ENCODE peak calls at places on chromosomes 12 and 14, in five cellular contexts. K is AG10803, L is fibroblast of lung, E is endodermal cell, Q is A549. F is an unnamed sample.

GRCh38 chr14:24277606-24278321 is 6.4 kb upstream of the RABGGTA start:
- DNase-seq in Q (no peak), K (no peak), E (no peak), L (no peak), F (no peak)

GRCh38 chr14:93136009-93136408 is 20.3 kb upstream of the ITPK1 start:
- DNase-seq in L (no peak), E (no peak), Q (no peak), K (no peak), F (no peak)

GRCh38 chr12:71430756-71431155 is 8.8 kb upstream of the LGR5 start:
- DNase-seq in L (peak; percentile 4), Q (no peak), K (no peak), E (no peak), F (peak; percentile 56)

GRCh38 chr12:107875772-107876171 is 101.3 kb downstream of the ASCL4 start:
- DNase-seq in K (no peak), L (no peak), E (no peak), Q (no peak), F (no peak)

GRCh38 chr14:61282746-61283145 is 1.6 kb upstream of the TMEM30B start:
- DNase-seq in K (no peak), Q (no peak), E (no peak), L (no peak), F (no peak)

GRCh38 chr12:113463746-113464743 is 7.6 kb downstream of the LHX5 start:
- DNase-seq in E (peak; percentile 84), Q (no peak), K (no peak), L (no peak), F (no peak)

GRCh38 chr12:47962198-47962597 is 1.2 kb upstream of the TMEM106C start:
- DNase-seq in K (no peak), E (no peak), L (no peak), Q (no peak), F (no peak)

GRCh38 chr14:94601961-94602391 is 10.2 kb upstream of the SERPINA3 start:
- DNase-seq in E (peak; percentile 64), L (peak; percentile 96), Q (peak; percentile 49), K (peak; percentile 89), F (peak; percentile 97)

GRCh38 chr14:55446127-55446736 is 5.8 kb upstream of the TBPL2 start:
- DNase-seq in E (peak; percentile 90), Q (peak; percentile 61), K (peak; percentile 72), L (peak; percentile 74), F (peak; percentile 88)

GRCh38 chr12:47883663-47884195 is 21.1 kb downstream of the VDR start:
- DNase-seq in K (no peak), Q (no peak), E (no peak), L (no peak), F (no peak)

GRCh38 chr12:95218164-95218851 is 701 bp downstream of the VEZT start:
- DNase-seq in Q (peak; percentile 59), K (peak; percentile 72), E (no peak), L (peak; percentile 63), F (peak; percentile 70)

GRCh38 chr12:126093911-126094310 is 1028.7 kb downstream of the AACS start:
- DNase-seq in Q (no peak), L (peak; percentile 46), K (no peak), E (peak; percentile 87), F (no peak)

GRCh38 chr14:54686219-54686870 is 119.4 kb downstream of the SAMD4A start:
- DNase-seq in L (peak; percentile 95), K (peak; percentile 91), Q (no peak), E (no peak), F (peak; percentile 90)

GRCh38 chr14:100850841-100851585 is 25.1 kb downstream of the MEG3 start:
- DNase-seq in L (no peak), Q (peak; percentile 69), K (no peak), E (peak; percentile 93), F (no peak)

GRCh38 chr14:100472094-100472455 is 115.1 kb downstream of the BEGAIN start:
- DNase-seq in E (no peak), L (no peak), Q (no peak), K (no peak), F (no peak)

GRCh38 chr14:92719890-92720323 is 28.5 kb downstream of the LGMN start:
- DNase-seq in K (peak; percentile 37), E (no peak), Q (no peak), L (no peak), F (peak; percentile 81)

GRCh38 chr12:82841379-82841778 is 154.7 kb downstream of the TMTC2 start:
- DNase-seq in Q (no peak), K (peak; percentile 4), L (no peak), E (no peak), F (no peak)

GRCh38 chr12:82835217-82835616 is 148.5 kb downstream of the TMTC2 start:
- DNase-seq in E (no peak), L (peak; percentile 39), Q (no peak), K (peak; percentile 21), F (peak; percentile 82)

GRCh38 chr12:82838827-82839226 is 152.1 kb downstream of the TMTC2 start:
- DNase-seq in E (no peak), Q (no peak), L (no peak), K (no peak), F (no peak)

GRCh38 chr12:82842480-82842879 is 155.8 kb downstream of the TMTC2 start:
- DNase-seq in L (no peak), K (no peak), Q (no peak), E (no peak), F (no peak)

DNA sequence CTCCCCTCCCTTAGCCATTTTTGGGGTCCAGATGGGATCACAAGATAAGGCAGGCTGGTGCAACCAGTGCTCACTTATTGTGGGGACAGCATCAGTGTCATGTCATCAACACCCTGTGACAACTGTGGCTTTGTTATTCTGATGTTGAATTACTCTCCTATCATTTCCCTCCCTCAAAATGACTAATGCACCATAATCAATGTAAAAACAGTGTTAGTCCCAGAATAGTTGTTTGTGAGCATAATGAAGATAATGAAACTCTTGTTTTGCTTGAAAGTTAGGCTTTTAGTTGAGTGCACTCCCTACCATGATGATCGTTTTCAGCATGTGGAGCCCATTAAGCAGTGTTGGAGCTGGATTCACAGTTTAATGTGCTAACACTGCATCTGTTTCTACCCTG is 151.4 kb downstream of the TMTC2 start:
- DNase-seq in L (no peak), Q (no peak), E (no peak), K (no peak), F (no peak)
- TF ChIP-seq CTCF in L (no peak), Q (no peak), E (no peak), K (no peak), F (no peak)

GRCh38 chr12:470133-470532 is 10.4 kb downstream of the B4GALNT3 start:
- DNase-seq in E (peak; percentile 58), Q (no peak), L (no peak), K (no peak), F (no peak)

GRCh38 chr12:473863-474577 is 14.3 kb downstream of the B4GALNT3 start:
- DNase-seq in K (peak; percentile 17), L (peak; percentile 51), E (peak; percentile 74), Q (no peak), F (no peak)

GRCh38 chr12:479161-479560 is 19.4 kb downstream of the B4GALNT3 start:
- DNase-seq in Q (no peak), K (no peak), L (no peak), E (peak; percentile 42), F (no peak)

GRCh38 chr12:473198-473597 is 13.5 kb downstream of the B4GALNT3 start:
- DNase-seq in L (no peak), Q (no peak), K (no peak), E (peak; percentile 51), F (no peak)

DNA sequence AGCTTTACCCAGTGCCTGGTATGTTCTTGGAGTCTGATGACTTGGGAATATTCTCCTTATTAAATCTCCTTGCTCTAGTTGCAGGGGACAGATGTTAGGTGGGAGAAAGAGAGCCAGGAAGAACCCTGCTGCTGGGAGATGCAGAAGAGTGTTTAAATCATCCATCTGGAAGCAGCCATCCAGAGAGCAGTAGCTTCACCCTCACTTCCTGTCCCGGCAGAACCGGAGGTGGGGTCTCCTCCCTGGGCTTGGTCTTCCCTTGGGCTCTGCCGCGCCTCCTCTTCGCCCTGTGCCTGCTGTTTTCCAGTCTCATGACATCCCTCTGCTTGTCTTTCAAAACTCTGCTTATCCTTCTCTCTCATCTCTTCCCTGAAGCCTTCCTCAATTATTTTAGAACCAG is 15.5 kb downstream of the B4GALNT3 start:
- DNase-seq in K (no peak), Q (no peak), L (no peak), E (peak; percentile 49), F (no peak)
- H3K4me3 ChIP-seq in K (no peak overlapping the region), Q (no peak overlapping the region), L (no peak overlapping the region), E (no peak overlapping the region), F (no peak overlapping the region)

DNA sequence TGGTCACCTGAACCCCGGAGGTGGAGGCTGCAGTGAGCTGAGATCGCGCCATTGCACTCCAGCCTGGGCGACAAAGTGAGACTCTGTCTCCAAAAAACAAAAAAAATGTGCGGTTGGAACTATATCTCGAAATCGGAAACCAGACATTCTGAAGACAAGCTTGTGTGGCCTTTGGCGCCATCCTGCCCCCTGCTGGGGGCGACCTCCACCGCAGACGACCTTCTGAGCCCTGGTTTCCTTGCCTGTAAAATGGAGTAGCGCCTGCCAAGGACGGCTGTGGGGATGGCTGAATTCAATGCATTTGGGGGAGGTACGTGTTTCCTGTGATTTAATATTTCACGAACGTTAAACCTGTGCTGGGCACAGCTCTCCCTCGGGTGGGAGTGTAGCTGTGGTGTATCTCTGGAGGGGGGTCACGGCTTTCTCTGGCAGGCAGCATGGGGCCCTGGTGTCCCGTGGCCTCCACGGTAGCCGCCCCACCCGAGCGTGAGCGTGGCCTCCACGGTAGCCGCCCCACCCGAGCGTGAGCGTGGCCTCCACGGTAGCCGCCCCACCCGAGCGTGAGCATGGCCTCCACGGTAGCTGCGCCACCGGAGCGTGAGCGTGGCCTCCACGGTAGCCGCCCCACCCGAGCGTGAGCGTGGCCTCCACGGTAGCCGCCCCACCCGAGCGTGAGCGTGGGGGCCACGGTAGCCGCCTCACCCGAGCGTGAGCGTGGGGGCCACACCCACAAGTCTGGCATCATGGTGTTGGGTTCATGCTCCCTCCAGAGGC is 55.3 kb downstream of the LRCOL1 start:
- DNase-seq in E (peak; percentile 84), K (no peak), Q (peak; percentile 33), L (no peak), F (peak; percentile 20)
- TF ChIP-seq CTCF in E (peak; percentile 69), K (peak; percentile 27), Q (peak; percentile 40), L (no peak), F (peak; percentile 23)

GRCh38 chr14:96421236-96421635 is 29.3 kb downstream of the AK7 start:
- DNase-seq in E (no peak), Q (no peak), L (no peak), K (no peak), F (no peak)

GRCh38 chr14:96424104-96424989 is 32.4 kb downstream of the AK7 start:
- DNase-seq in Q (peak; percentile 57), K (peak; percentile 69), L (peak; percentile 54), E (no peak), F (peak; percentile 82)

GRCh38 chr14:96423012-96423411 is 31.1 kb downstream of the AK7 start:
- DNase-seq in K (no peak), L (no peak), Q (no peak), E (no peak), F (no peak)

GRCh38 chr14:96418075-96418474 is 26.1 kb downstream of the AK7 start:
- DNase-seq in K (no peak), Q (no peak), E (no peak), L (no peak), F (no peak)

DNA sequence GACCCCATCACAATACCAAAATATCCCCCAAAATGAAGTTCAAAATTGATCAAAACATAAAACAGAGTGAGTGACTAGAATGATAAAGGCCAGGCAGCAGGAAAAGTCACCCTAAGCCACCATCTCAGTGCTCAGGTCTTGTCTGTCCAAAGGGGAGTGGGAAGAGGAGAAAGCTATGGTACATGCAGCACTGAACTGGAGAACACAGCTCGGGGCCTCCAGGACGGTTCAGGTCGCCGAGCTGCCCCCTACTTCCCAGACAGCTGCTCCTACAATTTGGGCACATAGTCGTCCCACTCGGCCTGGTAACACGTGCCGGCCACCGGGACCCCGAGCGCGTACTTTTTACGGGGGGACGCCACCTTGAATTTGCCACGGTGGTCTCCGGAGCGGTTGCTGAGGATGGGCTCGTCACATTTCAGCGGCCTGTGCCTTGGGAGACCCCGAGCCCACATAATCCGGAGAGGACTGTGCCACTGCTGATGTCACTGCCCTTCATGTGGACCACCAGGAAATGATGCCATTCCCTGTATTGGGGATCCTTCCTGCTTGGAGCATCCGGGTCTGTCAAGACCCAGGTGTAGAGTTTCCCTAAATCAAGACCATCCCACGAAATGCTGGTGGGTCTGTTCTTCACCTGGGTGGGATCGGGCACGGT is 31.6 kb downstream of the AK7 start:
- DNase-seq in Q (no peak), E (no peak), L (no peak), K (no peak), F (no peak)
- H3K4me3 ChIP-seq in Q (peak overlapping the region; percentile 41), E (no peak overlapping the region), L (no peak overlapping the region), K (peak overlapping the region; percentile 49), F (peak overlapping the region; percentile 48)